ENCODE peak calls at places on chromosome 17, in four cellular contexts. F is IMR-90, M is mesenchymal stem cell, P is neuronal stem cell. H is an unnamed sample.
A peak's percentile ranks its signal among the peaks of the same experiment; 100 is the strongest.

GRCh38 chr17:65917560-65917959 is 274.4 kb downstream of the CEP112 start:
- DNase-seq in M (no peak), P (no peak), F (no peak), H (no peak)

GRCh38 chr17:50196826-50197225 is 4.6 kb downstream of the COL1A1 start:
- DNase-seq in F (peak; percentile 84), P (no peak), M (peak; percentile 77), H (no peak)

GRCh38 chr17:36728030-36728991 is 126.9 kb downstream of the MRM1 start:
- DNase-seq in P (no peak), M (no peak), F (no peak), H (no peak)

GRCh38 chr17:17146791-17147406 is 59.2 kb downstream of the PLD6 start:
- DNase-seq in P (no peak), M (no peak), F (no peak), H (no peak)

GRCh38 chr17:67125417-67125816 is 81.1 kb downstream of the CACNG1 start:
- DNase-seq in F (no peak), M (peak; percentile 36), P (no peak), H (no peak)

GRCh38 chr17:67212716-67213417 is 32.1 kb downstream of the HELZ start:
- DNase-seq in F (peak; percentile 86), P (no peak), M (peak; percentile 67), H (no peak)

GRCh38 chr17:10357768-10358167 is 15.0 kb downstream of the MYH13 start:
- DNase-seq in P (no peak), F (no peak), M (no peak), H (peak; percentile 80)

GRCh38 chr17:45990836-45991235 is 8.2 kb upstream of the STH start:
- DNase-seq in F (no peak), M (no peak), P (no peak), H (no peak)

GRCh38 chr17:4944163-4944553 is 4.1 kb downstream of the RNF167 start:
- DNase-seq in P (no peak), M (no peak), F (no peak), H (no peak)

GRCh38 chr17:40103082-40103741 is 2.8 kb upstream of the NR1D1 start:
- DNase-seq in M (no peak), P (no peak), F (no peak), H (peak; percentile 66)

GRCh38 chr17:48457080-48457836 is 27.2 kb upstream of the SKAP1 start:
- DNase-seq in M (peak; percentile 72), P (peak; percentile 60), F (peak; percentile 39), H (no peak)

GRCh38 chr17:50931003-50931878 is 65.1 kb upstream of the TOB1 start:
- DNase-seq in M (peak; percentile 92), P (peak; percentile 76), F (peak; percentile 86), H (no peak)

GRCh38 chr17:17497065-17497844 is 1.1 kb upstream of the RASD1 start:
- DNase-seq in F (no peak), P (no peak), M (no peak), H (no peak)

GRCh38 chr17:17297217-17297616 is 6.0 kb upstream of the NT5M start:
- DNase-seq in M (no peak), P (no peak), F (peak; percentile 62), H (no peak)

GRCh38 chr17:77210946-77211541 is 70.3 kb downstream of the SEC14L1 start:
- DNase-seq in M (no peak), P (no peak), F (no peak), H (no peak)

GRCh38 chr17:69323806-69324205 is 3.1 kb downstream of the ABCA5 start:
- DNase-seq in M (no peak), P (no peak), F (no peak), H (no peak)

GRCh38 chr17:30905742-30906100 is 317 bp downstream of the TEFM start:
- DNase-seq in M (no peak), P (no peak), F (no peak), H (no peak)

GRCh38 chr17:82503094-82503727 is 16.3 kb upstream of the FOXK2 start:
- DNase-seq in P (no peak), M (no peak), F (no peak), H (no peak)

GRCh38 chr17:37273419-37274051 is 102.2 kb upstream of the C17orf78 start:
- DNase-seq in P (no peak), F (peak; percentile 84), M (peak; percentile 99), H (no peak)

GRCh38 chr17:66255112-66255511 is 25.9 kb upstream of the APOH start:
- DNase-seq in F (peak; percentile 83), M (peak; percentile 83), P (peak; percentile 37), H (no peak)

GRCh38 chr17:77821114-77821513 is 137.4 kb upstream of the TNRC6C start:
- DNase-seq in F (no peak), M (no peak), P (no peak), H (no peak)

GRCh38 chr17:7611635-7612293 is 2.9 kb downstream of the FXR2 start:
- DNase-seq in M (no peak), F (no peak), P (no peak), H (no peak)

GRCh38 chr17:62614142-62614541 is 13.3 kb upstream of the MRC2 start:
- DNase-seq in F (peak; percentile 92), P (no peak), M (peak; percentile 69), H (no peak)

GRCh38 chr17:14775761-14776492 is 475.0 kb downstream of the HS3ST3B1 start:
- DNase-seq in P (no peak), F (no peak), M (no peak), H (no peak)

GRCh38 chr17:63555475-63556156 is 5.3 kb downstream of the DCAF7 start:
- DNase-seq in M (no peak), P (no peak), F (no peak), H (no peak)

GRCh38 chr17:43006639-43007551 is at the start of gene IFI35:
- DNase-seq in M (peak; percentile 91), P (no peak), F (peak; percentile 82), H (no peak)

GRCh38 chr17:76949913-76950695 is 81.9 kb downstream of the MGAT5B start:
- DNase-seq in F (no peak), M (no peak), P (no peak), H (no peak)

GRCh38 chr17:39617446-39618251 is 9.1 kb upstream of the PPP1R1B start:
- DNase-seq in F (peak; percentile 13), P (no peak), M (no peak), H (peak; percentile 74)

GRCh38 chr17:49742256-49742655 is 21.7 kb downstream of the FAM117A start:
- DNase-seq in F (peak; percentile 34), M (no peak), P (no peak), H (no peak)

GRCh38 chr17:13333661-13334060 is 268.1 kb downstream of the HS3ST3A1 start:
- DNase-seq in P (no peak), M (no peak), F (no peak), H (no peak)

GRCh38 chr17:73255671-73256181 is 6.0 kb downstream of the CPSF4L start:
- DNase-seq in F (peak; percentile 24), M (peak; percentile 40), P (peak; percentile 74), H (peak; percentile 93)

GRCh38 chr17:52892334-52892733 is 733.8 kb upstream of the CA10 start:
- DNase-seq in P (no peak), M (no peak), F (no peak), H (no peak)

GRCh38 chr17:77441130-77441920 is 300.6 kb downstream of the SEC14L1 start:
- DNase-seq in P (no peak), M (no peak), F (no peak), H (no peak)

GRCh38 chr17:1137465-1137894 is 42.3 kb downstream of the ABR start:
- DNase-seq in P (no peak), F (no peak), M (no peak), H (no peak)

DNA sequence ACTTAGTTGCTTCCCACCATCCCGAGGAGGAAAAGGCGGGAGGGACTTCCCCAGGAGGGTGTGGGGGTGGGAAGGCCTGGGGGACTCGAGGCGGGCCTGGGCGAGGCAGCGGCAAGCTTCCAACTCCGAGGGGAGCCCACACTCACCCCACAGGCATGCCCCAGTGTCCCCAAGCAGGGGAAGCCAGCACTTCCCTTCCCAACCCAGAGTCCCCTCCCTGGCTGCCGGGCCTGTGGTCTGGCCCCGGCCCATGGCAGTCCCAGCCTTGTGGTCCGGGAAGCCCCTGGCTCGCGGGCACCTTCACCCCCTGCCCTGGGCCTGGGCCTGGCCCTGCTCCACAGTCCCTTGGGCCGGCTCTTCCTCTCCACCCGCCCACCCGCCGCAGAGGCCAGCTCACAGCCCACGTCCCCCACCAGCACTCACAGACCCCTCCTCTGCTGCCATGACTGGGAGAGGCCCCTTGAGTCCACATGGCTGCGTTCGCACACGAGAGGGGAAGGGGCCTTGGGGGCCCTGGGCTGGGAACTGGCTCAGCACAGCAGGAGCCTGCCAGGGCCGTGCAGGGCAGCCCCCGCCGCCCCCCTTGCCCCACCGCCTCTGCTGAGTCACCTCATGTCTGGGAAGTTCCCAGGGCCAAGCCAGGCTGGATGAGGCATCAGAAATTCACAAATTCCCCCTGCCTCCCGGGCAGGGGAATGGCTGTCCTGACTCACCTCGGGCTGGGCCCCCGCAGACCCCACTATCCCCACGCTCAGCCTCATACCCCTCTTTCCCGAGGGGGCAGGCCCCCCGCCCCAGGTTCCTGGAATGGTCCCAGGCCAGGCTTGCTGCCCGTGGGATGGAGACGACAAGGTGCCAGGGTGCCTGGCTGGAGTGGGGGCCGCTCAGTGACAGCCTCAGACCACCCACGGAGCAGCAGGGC is 27.8 kb downstream of the BAHCC1 start:
- DNase-seq in F (peak; percentile 96), M (peak; percentile 98), P (no peak), H (no peak)
- H2BK15ac ChIP-seq in F (peak overlapping the region; percentile 95), M (peak overlapping the region; percentile 100), P (peak overlapping the region; percentile 92), H (no peak overlapping the region)

DNA sequence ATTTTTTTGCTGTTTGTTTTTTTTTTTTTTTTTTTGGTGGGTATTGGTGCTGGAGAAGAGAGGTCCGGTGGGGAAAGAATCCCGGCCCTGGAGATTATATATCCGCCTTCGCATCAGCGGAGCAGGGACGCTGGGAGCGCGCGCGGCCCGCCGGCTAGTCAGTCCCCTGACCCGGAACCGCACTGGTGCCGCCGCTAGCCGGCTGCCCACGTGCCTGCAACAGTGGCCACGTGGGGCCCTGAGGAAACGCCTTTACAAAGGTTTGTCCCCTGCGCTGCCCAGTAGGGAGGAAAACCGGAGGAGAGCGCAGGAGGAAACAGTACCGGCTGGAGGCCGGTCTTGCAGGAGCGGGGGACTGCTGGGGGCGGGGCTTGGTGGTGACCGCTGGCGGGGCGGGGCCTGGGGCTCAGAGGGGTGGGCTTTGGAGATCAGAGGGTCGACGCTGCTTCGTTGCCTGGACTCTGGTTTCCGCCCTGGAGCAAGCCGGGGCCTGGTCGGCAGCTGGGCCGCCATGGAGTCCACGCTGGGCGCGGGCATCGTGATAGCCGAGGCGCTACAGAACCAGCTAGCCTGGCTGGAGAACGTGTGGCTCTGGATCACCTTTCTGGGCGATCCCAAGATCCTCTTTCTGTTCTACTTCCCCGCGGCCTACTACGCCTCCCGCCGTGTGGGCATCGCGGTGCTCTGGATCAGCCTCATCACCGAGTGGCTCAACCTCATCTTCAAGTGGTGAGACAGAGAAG is at the start of gene G6PC3:
- DNase-seq in P (peak; percentile 96), M (peak; percentile 99), F (peak; percentile 98), H (peak; percentile 95)
- H2BK5ac ChIP-seq in P (peak within 1 kb of the TSS; percentile 82), M (peak within 1 kb of the TSS; percentile 50), F (peak within 1 kb of the TSS; percentile 90), H (peak within 1 kb of the TSS; percentile 88)

GRCh38 chr17:44587339-44587738 is 30.1 kb downstream of the FZD2 start:
- DNase-seq in P (no peak), M (peak; percentile 97), F (peak; percentile 91), H (no peak)
- H2BK15ac ChIP-seq in P (no peak overlapping the region), M (peak overlapping the region; percentile 55), F (peak overlapping the region; percentile 13), H (no peak overlapping the region)

GRCh38 chr17:80254396-80255241 is 6.0 kb upstream of the RNF213 start:
- DNase-seq in P (no peak), F (peak; percentile 91), M (peak; percentile 93), H (no peak)
- H2BK5ac ChIP-seq in P (no peak overlapping the region), F (peak overlapping the region; percentile 91), M (peak overlapping the region; percentile 74), H (peak overlapping the region; percentile 71)